ENCODE peak calls at places on chromosomes 16 and 17, in four cellular contexts. One of them, this sample, is unnamed.
A peak's percentile ranks its signal among the peaks of the same experiment; 100 is the strongest.

GRCh38 chr16:23666919-23667659 is 11.6 kb upstream of the PLK1 start:
- DNase-seq in GM10248: no peak
- DNase-seq in spleen: no peak
- DNase-seq in lower lobe of right lung: no peak
- DNase-seq in this sample: no peak

GRCh38 chr17:76791053-76791980 is 53.4 kb downstream of the MFSD11 start:
- DNase-seq in lower lobe of right lung: no peak
- DNase-seq in GM10248: peak; percentile 46
- DNase-seq in spleen: peak; percentile 59
- DNase-seq in this sample: no peak

GRCh38 chr17:46044286-46044928 is 45.4 kb downstream of the STH start:
- DNase-seq in spleen: no peak
- DNase-seq in lower lobe of right lung: no peak
- DNase-seq in GM10248: no peak
- DNase-seq in this sample: peak; percentile 38

GRCh38 chr16:74999683-75000480 is 1.1 kb downstream of the ZNRF1 start:
- DNase-seq in spleen: peak; percentile 91
- DNase-seq in lower lobe of right lung: peak; percentile 77
- DNase-seq in GM10248: peak; percentile 51
- DNase-seq in this sample: peak; percentile 48

GRCh38 chr17:44146375-44147346 is 4.9 kb downstream of the HROB start:
- DNase-seq in lower lobe of right lung: no peak
- DNase-seq in spleen: no peak
- DNase-seq in GM10248: no peak
- DNase-seq in this sample: no peak

GRCh38 chr16:3503513-3503912 is 2.7 kb downstream of the CLUAP1 start:
- DNase-seq in GM10248: no peak
- DNase-seq in lower lobe of right lung: no peak
- DNase-seq in spleen: peak; percentile 45
- DNase-seq in this sample: no peak

GRCh38 chr16:73083271-73083670 is 35.3 kb upstream of the ZFHX3 start:
- DNase-seq in lower lobe of right lung: no peak
- DNase-seq in GM10248: no peak
- DNase-seq in spleen: no peak
- DNase-seq in this sample: no peak

GRCh38 chr16:89921699-89922476 is 1.3 kb upstream of the TUBB3 start:
- DNase-seq in spleen: no peak
- DNase-seq in GM10248: no peak
- DNase-seq in lower lobe of right lung: no peak
- DNase-seq in this sample: peak; percentile 74

GRCh38 chr16:5025171-5025632 is 8.5 kb downstream of the NAGPA start:
- DNase-seq in GM10248: no peak
- DNase-seq in spleen: no peak
- DNase-seq in lower lobe of right lung: no peak
- DNase-seq in this sample: peak; percentile 59

GRCh38 chr17:55089955-55090573 is 121.5 kb downstream of the STXBP4 start:
- DNase-seq in lower lobe of right lung: no peak
- DNase-seq in spleen: no peak
- DNase-seq in GM10248: peak; percentile 36
- DNase-seq in this sample: no peak

GRCh38 chr16:11162571-11163268 is 93.3 kb downstream of the SOCS1 start:
- DNase-seq in lower lobe of right lung: no peak
- DNase-seq in spleen: peak; percentile 27
- DNase-seq in GM10248: no peak
- DNase-seq in this sample: no peak

GRCh38 chr17:63950940-63951907 is 19.1 kb upstream of the CD79B start:
- DNase-seq in spleen: peak; percentile 87
- DNase-seq in GM10248: peak; percentile 77
- DNase-seq in lower lobe of right lung: no peak
- DNase-seq in this sample: no peak

GRCh38 chr17:28118362-28118761 is 75.9 kb downstream of the NLK start:
- DNase-seq in GM10248: no peak
- DNase-seq in lower lobe of right lung: no peak
- DNase-seq in spleen: no peak
- DNase-seq in this sample: no peak

GRCh38 chr16:89924298-89924924 is 1.3 kb downstream of the TUBB3 start:
- DNase-seq in spleen: no peak
- DNase-seq in lower lobe of right lung: no peak
- DNase-seq in GM10248: no peak
- DNase-seq in this sample: peak; percentile 80

GRCh38 chr17:27649929-27650328 is 18.9 kb downstream of the LGALS9 start:
- DNase-seq in GM10248: no peak
- DNase-seq in spleen: no peak
- DNase-seq in lower lobe of right lung: no peak
- DNase-seq in this sample: no peak

GRCh38 chr17:36500745-36501225 is 14.3 kb downstream of the ZNHIT3 start:
- DNase-seq in GM10248: no peak
- DNase-seq in lower lobe of right lung: no peak
- DNase-seq in spleen: no peak
- DNase-seq in this sample: no peak

GRCh38 chr17:10094806-10095205 is 103.6 kb downstream of the GAS7 start:
- DNase-seq in lower lobe of right lung: no peak
- DNase-seq in spleen: no peak
- DNase-seq in GM10248: no peak
- DNase-seq in this sample: no peak

GRCh38 chr16:25395528-25395927 is 137.9 kb upstream of the ZKSCAN2 start:
- DNase-seq in lower lobe of right lung: no peak
- DNase-seq in GM10248: no peak
- DNase-seq in spleen: no peak
- DNase-seq in this sample: no peak

GRCh38 chr17:77602062-77602746 is 356.3 kb upstream of the TNRC6C start:
- DNase-seq in lower lobe of right lung: no peak
- DNase-seq in spleen: peak; percentile 40
- DNase-seq in GM10248: no peak
- DNase-seq in this sample: no peak

GRCh38 chr16:5820472-5820871 is 722.9 kb upstream of the EEF2KMT start:
- DNase-seq in spleen: no peak
- DNase-seq in lower lobe of right lung: no peak
- DNase-seq in GM10248: no peak
- DNase-seq in this sample: no peak

GRCh38 chr16:3235856-3236669 is 1.1 kb upstream of the ZNF200 start:
- DNase-seq in spleen: peak; percentile 91
- DNase-seq in lower lobe of right lung: peak; percentile 85
- DNase-seq in GM10248: no peak
- DNase-seq in this sample: peak; percentile 15

GRCh38 chr16:17032332-17032731 is 438.4 kb downstream of the XYLT1 start:
- DNase-seq in GM10248: no peak
- DNase-seq in lower lobe of right lung: no peak
- DNase-seq in spleen: no peak
- DNase-seq in this sample: no peak

GRCh38 chr17:65202833-65203571 is 65.8 kb downstream of the RGS9 start:
- DNase-seq in lower lobe of right lung: no peak
- DNase-seq in spleen: no peak
- DNase-seq in GM10248: no peak
- DNase-seq in this sample: no peak

GRCh38 chr17:35189291-35189690 is 4.9 kb downstream of the SLC35G3 start:
- DNase-seq in lower lobe of right lung: no peak
- DNase-seq in GM10248: no peak
- DNase-seq in spleen: no peak
- DNase-seq in this sample: no peak

GRCh38 chr17:50117202-50118040 is 12.5 kb downstream of the SAMD14 start:
- DNase-seq in lower lobe of right lung: peak; percentile 68
- DNase-seq in spleen: peak; percentile 87
- DNase-seq in GM10248: peak; percentile 67
- DNase-seq in this sample: peak; percentile 86

GRCh38 chr17:49390548-49391324 is 23.9 kb downstream of the PHB1 start:
- DNase-seq in spleen: peak; percentile 86
- DNase-seq in GM10248: peak; percentile 60
- DNase-seq in lower lobe of right lung: peak; percentile 57
- DNase-seq in this sample: peak; percentile 8

GRCh38 chr17:4195306-4195705 is 52.3 kb downstream of the CYB5D2 start:
- DNase-seq in GM10248: no peak
- DNase-seq in lower lobe of right lung: no peak
- DNase-seq in spleen: no peak
- DNase-seq in this sample: no peak

GRCh38 chr16:82638095-82638798 is 11.5 kb downstream of the CDH13 start:
- DNase-seq in GM10248: no peak
- DNase-seq in lower lobe of right lung: no peak
- DNase-seq in spleen: no peak
- DNase-seq in this sample: no peak

GRCh38 chr16:12132290-12132689 is 155.8 kb downstream of the SNX29 start:
- DNase-seq in lower lobe of right lung: no peak
- DNase-seq in spleen: no peak
- DNase-seq in GM10248: no peak
- DNase-seq in this sample: no peak

GRCh38 chr17:78725448-78726021 is 56.5 kb downstream of the CYTH1 start:
- DNase-seq in lower lobe of right lung: no peak
- DNase-seq in spleen: no peak
- DNase-seq in GM10248: peak; percentile 52
- DNase-seq in this sample: no peak

GRCh38 chr16:57374067-57374534 is 1.8 kb downstream of the CX3CL1 start:
- DNase-seq in spleen: no peak
- DNase-seq in lower lobe of right lung: no peak
- DNase-seq in GM10248: peak; percentile 28
- DNase-seq in this sample: no peak

GRCh38 chr17:27797390-27798091 is 2.8 kb downstream of the NOS2 start:
- DNase-seq in GM10248: no peak
- DNase-seq in lower lobe of right lung: peak; percentile 19
- DNase-seq in spleen: peak; percentile 51
- DNase-seq in this sample: no peak

GRCh38 chr17:30824002-30824355 is 513 bp downstream of the CRLF3 start:
- DNase-seq in GM10248: no peak
- DNase-seq in lower lobe of right lung: no peak
- DNase-seq in spleen: peak; percentile 81
- DNase-seq in this sample: peak; percentile 36

GRCh38 chr17:37743875-37744632 is 805 bp downstream of the HNF1B start:
- DNase-seq in GM10248: peak; percentile 51
- DNase-seq in lower lobe of right lung: peak; percentile 72
- DNase-seq in spleen: no peak
- DNase-seq in this sample: peak; percentile 57

GRCh38 chr16:54121084-54121483 is 165.5 kb downstream of the IRX3 start:
- DNase-seq in spleen: no peak
- DNase-seq in GM10248: no peak
- DNase-seq in lower lobe of right lung: no peak
- DNase-seq in this sample: no peak

GRCh38 chr17:77874303-77875050 is 84.0 kb upstream of the TNRC6C start:
- DNase-seq in GM10248: no peak
- DNase-seq in lower lobe of right lung: peak; percentile 18
- DNase-seq in spleen: peak; percentile 69
- DNase-seq in this sample: no peak

GRCh38 chr16:2912330-2913199 is 834 bp downstream of the FLYWCH1 start:
- DNase-seq in lower lobe of right lung: no peak
- DNase-seq in spleen: peak; percentile 87
- DNase-seq in GM10248: no peak
- DNase-seq in this sample: peak; percentile 51

GRCh38 chr16:69311533-69312388 is 611 bp downstream of the VPS4A start:
- DNase-seq in spleen: peak; percentile 94
- DNase-seq in GM10248: peak; percentile 54
- DNase-seq in lower lobe of right lung: peak; percentile 69
- DNase-seq in this sample: no peak
- TF ChIP-seq CTCF in spleen: no peak
- TF ChIP-seq CTCF in GM10248: peak; percentile 25
- TF ChIP-seq CTCF in lower lobe of right lung: no peak
- TF ChIP-seq CTCF in this sample: no peak

DNA sequence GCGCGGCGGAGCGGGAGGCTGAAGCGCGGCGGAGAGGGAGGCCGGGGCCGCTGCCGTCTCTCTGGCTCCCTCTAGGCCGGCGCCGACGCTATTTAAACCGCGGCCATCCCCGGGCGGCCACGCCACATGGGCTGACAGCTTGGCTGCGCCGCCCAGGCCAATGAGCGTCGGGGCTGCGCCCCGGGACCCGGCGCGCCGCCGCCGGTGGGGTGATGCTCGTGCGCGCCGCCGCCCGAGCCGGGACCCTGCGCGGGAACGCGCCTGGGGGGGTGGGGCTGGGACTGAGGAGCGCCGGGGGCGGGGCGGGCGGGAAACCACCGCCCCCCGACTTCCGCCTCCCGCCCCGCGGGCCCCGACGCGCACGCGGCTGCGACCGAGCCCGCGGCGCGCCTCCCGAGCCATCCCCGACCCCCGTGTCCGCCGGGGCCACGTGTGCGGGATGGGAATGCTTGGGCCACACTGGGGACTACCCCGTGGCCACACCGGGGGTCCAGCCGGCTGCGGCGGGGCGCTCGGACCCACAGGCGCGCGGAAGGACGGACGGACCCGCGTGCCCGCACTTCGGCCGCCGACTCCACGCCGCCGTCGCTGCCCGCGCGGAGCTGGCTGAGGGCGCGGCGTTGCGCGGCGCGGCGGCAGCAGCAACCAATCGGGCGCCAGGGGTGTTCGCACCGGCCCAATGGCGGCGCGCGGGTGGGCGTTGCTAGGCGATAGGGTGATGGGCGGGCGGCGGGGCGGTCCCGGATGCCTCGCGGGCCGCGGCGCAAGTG is at the start of gene FASN:
- DNase-seq in GM10248: peak; percentile 100
- DNase-seq in lower lobe of right lung: peak; percentile 96
- DNase-seq in spleen: peak; percentile 97
- DNase-seq in this sample: peak; percentile 96
- TF ChIP-seq CTCF in GM10248: peak; percentile 64
- TF ChIP-seq CTCF in lower lobe of right lung: peak; percentile 44
- TF ChIP-seq CTCF in spleen: peak; percentile 24
- TF ChIP-seq CTCF in this sample: peak; percentile 27

DNA sequence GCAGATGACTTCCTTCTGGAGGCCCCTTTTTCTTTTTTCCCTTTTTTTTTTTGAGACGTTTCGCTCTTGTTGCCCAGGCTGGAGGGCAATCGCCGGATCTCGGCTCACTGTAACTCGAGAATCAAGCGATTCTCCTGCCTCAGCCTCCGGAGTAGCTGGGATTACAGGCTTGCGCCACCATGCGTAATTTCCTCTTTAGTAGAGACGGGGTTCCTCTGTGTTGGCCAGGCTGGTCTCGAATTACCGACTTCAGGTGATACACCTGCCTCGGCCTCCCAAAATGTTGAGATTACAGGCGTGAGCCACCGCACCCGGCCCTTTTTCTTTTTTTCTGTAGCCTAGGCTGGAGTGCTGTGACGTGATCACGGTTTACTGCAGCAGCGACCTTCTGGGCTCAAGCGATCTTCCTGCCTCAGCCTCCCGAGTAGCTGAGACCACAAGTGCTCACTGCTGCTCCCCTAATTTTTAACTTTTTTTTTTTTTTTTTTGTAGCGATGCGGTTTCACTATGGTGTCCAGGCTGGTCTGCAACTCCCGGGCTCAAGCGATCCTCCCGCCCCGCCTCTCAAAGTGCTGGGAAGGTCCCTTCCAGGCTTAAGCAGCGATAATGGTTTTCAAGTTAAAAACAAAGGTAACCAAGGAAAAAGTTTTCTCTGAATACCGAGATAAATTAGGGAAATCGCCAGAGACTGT is 956 bp upstream of the IST1 start:
- DNase-seq in lower lobe of right lung: peak; percentile 68
- DNase-seq in spleen: peak; percentile 83
- DNase-seq in GM10248: no peak
- DNase-seq in this sample: peak; percentile 50
- TF ChIP-seq CTCF in lower lobe of right lung: no peak
- TF ChIP-seq CTCF in spleen: no peak
- TF ChIP-seq CTCF in GM10248: peak; percentile 27
- TF ChIP-seq CTCF in this sample: no peak

DNA sequence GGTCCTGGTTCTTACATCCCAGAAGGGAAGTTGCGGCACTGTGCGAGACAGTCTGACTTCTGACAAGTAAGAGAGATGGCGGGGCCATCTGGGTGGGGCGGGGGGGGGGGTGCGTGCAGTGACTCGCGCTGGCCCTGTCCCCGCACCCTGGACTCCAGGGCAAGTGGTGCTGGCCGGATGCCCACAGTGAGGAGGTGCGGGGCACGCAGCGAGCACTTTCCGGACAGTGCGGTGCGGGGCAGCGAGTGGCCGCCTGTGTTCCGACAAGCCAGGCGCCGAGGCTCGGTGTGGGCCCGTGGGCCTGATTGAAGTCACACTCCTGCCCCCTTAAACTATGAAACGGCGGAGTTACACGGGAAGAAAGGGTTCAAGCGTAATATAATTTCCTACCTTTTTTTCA is 106.4 kb downstream of the BANP start:
- DNase-seq in lower lobe of right lung: no peak
- DNase-seq in spleen: peak; percentile 64
- DNase-seq in GM10248: no peak
- DNase-seq in this sample: no peak
- TF ChIP-seq CTCF in lower lobe of right lung: no peak
- TF ChIP-seq CTCF in spleen: no peak
- TF ChIP-seq CTCF in GM10248: no peak
- TF ChIP-seq CTCF in this sample: no peak